ENCODE peak calls at places on chromosomes 6 and 20, in seven cellular contexts. U is K562, J is SK-N-MC, E is endothelial cell of umbilical vein, X is H1, Q is breast epithelium, H is transverse colon. M is an unnamed sample. For H3K9me3, the result is how much of the 10 kb centered on the place peaks cover.

GRCh38 chr6:151716446-151717047 is 90.9 kb upstream of the ESR1 start:
- DNase-seq in J (no peak), H (no peak), U (no peak), Q (no peak), E (no peak), X (peak), M (peak)

GRCh38 chr6:166496460-166496859 is 90.0 kb downstream of the RAMACL start:
- DNase-seq in U (no peak), X (no peak), H (no peak), Q (no peak), J (no peak), E (no peak), M (no peak)

GRCh38 chr6:86581833-86582232 is 355.5 kb upstream of the HTR1E start:
- DNase-seq in Q (no peak), U (no peak), E (no peak), H (no peak), J (no peak), X (no peak), M (no peak)

GRCh38 chr20:6142348-6142993 is 19.6 kb upstream of the FERMT1 start:
- DNase-seq in E (peak), H (peak), X (peak), J (peak), U (peak), Q (no peak), M (no peak)

GRCh38 chr6:32885698-32886286 is 31.8 kb downstream of the PSMB9 start:
- DNase-seq in Q (no peak), E (peak), U (peak), H (no peak), J (peak), X (no peak), M (no peak)

GRCh38 chr6:137352859-137353258 is 133.7 kb upstream of the IFNGR1 start:
- DNase-seq in Q (no peak), E (no peak), J (no peak), H (peak), X (no peak), U (no peak), M (no peak)

GRCh38 chr6:72283571-72283970 is 338.3 kb upstream of the KCNQ5 start:
- DNase-seq in J (no peak), H (no peak), X (no peak), E (no peak), U (no peak), Q (no peak), M (no peak)

GRCh38 chr6:162706236-162706635 is 21.3 kb downstream of the PRKN start:
- DNase-seq in Q (peak), H (peak), J (peak), X (no peak), U (no peak), E (no peak), M (no peak)

GRCh38 chr20:15171016-15171415 is 833.6 kb upstream of the FLRT3 start:
- DNase-seq in J (no peak), U (no peak), X (no peak), H (no peak), E (no peak), Q (no peak), M (no peak)

GRCh38 chr6:25392372-25392771 is 113.2 kb downstream of the CARMIL1 start:
- DNase-seq in X (no peak), H (no peak), J (no peak), U (no peak), Q (no peak), E (no peak), M (no peak)

GRCh38 chr6:93453956-93454355 is 34.6 kb upstream of the EPHA7 start:
- DNase-seq in U (no peak), E (no peak), X (no peak), H (no peak), Q (no peak), J (no peak), M (no peak)

GRCh38 chr6:45584127-45584526 is 206.4 kb upstream of the SUPT3H start:
- DNase-seq in E (no peak), U (no peak), X (no peak), H (no peak), Q (no peak), J (no peak), M (no peak)

GRCh38 chr6:4464638-4465037 is 311.6 kb upstream of the CDYL start:
- DNase-seq in J (no peak), E (no peak), Q (no peak), X (no peak), H (no peak), U (no peak), M (no peak)

GRCh38 chr20:45408646-45409213 is 641 bp downstream of the DBNDD2 start:
- DNase-seq in E (no peak), H (no peak), X (no peak), J (no peak), Q (no peak), U (no peak), M (no peak)

GRCh38 chr20:4101910-4102309 is 86.6 kb upstream of the RNF24 start:
- DNase-seq in U (no peak), J (no peak), Q (no peak), H (no peak), E (no peak), X (no peak), M (no peak)

GRCh38 chr6:16731503-16732018 is 29.7 kb downstream of the ATXN1 start:
- DNase-seq in Q (no peak), U (no peak), E (peak), H (no peak), J (no peak), X (no peak), M (no peak)

GRCh38 chr6:131197716-131198115 is 62.4 kb downstream of the AKAP7 start:
- DNase-seq in U (no peak), J (no peak), X (no peak), Q (no peak), H (no peak), E (no peak), M (no peak)

GRCh38 chr6:131199568-131200272 is 64.5 kb downstream of the AKAP7 start:
- DNase-seq in Q (no peak), J (no peak), H (peak), U (peak), X (no peak), E (peak), M (peak)
- H3K27ac ChIP-seq in Q (no peak), J (peak), H (no peak), U (no peak), X (no peak), E (no peak), M (peak)

GRCh38 chr6:31871068-31871659 is 7.6 kb downstream of the SLC44A4 start:
- DNase-seq in X (no peak), H (no peak), Q (no peak), J (no peak), U (no peak), E (no peak), M (no peak)

GRCh38 chr6:31874084-31874670 is 4.6 kb downstream of the SLC44A4 start:
- DNase-seq in E (no peak), U (no peak), Q (no peak), J (no peak), X (no peak), H (no peak), M (no peak)

GRCh38 chr6:31874836-31875572 is 3.8 kb downstream of the SLC44A4 start:
- DNase-seq in E (no peak), Q (no peak), U (no peak), X (no peak), J (no peak), H (no peak), M (no peak)

GRCh38 chr6:31865205-31866118 is 2.8 kb upstream of the NEU1 start:
- DNase-seq in Q (no peak), U (no peak), H (no peak), J (no peak), X (no peak), E (no peak), M (no peak)

DNA sequence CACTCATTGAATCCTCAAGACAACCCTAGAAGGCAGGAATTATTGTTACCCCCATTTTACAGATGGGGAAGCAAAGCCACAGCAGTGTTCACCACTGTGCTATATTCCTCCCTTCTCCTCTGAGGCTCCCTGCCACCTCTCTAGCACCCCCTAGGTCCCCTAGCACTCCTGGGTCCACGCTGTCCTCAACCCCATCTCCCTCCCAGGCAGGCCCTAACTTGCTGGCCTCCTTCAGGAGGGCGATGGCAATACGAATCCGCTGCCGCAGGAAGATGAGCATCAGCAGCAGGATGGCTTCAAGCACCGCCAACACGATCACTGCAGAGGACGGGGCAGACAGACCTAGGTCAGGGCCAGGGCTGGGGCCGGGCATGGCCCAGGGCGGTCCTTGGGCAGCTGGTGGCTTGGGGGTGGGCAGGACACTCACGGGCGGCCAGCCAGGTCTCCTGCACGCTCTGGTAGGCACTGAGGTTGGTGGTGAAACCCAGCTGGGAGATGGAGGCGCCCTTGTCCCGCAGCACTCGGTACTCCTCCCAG is 7.8 kb upstream of the NEU1 start:
- DNase-seq in E (no peak), X (peak), U (peak), Q (no peak), J (no peak), H (no peak), M (no peak)
- TF ChIP-seq POLR2AphosphoS5 in E (no peak), X (no peak), U (no peak), Q (no peak), J (no peak), H (no peak), M (no peak)

GRCh38 chr20:59622496-59622895 is 18.2 kb downstream of the PHACTR3 start:
- DNase-seq in J (no peak), Q (no peak), H (no peak), X (no peak), U (no peak), E (no peak), M (no peak)

GRCh38 chr20:59616306-59616705 is 12.0 kb downstream of the PHACTR3 start:
- DNase-seq in E (no peak), H (no peak), U (no peak), X (no peak), J (no peak), Q (no peak), M (no peak)

GRCh38 chr20:59614714-59615113 is 10.4 kb downstream of the PHACTR3 start:
- DNase-seq in H (no peak), X (no peak), J (no peak), E (no peak), U (no peak), Q (no peak), M (no peak)

GRCh38 chr20:59620860-59621485 is 16.6 kb downstream of the PHACTR3 start:
- DNase-seq in X (no peak), U (no peak), E (no peak), H (no peak), J (no peak), Q (no peak), M (no peak)

DNA sequence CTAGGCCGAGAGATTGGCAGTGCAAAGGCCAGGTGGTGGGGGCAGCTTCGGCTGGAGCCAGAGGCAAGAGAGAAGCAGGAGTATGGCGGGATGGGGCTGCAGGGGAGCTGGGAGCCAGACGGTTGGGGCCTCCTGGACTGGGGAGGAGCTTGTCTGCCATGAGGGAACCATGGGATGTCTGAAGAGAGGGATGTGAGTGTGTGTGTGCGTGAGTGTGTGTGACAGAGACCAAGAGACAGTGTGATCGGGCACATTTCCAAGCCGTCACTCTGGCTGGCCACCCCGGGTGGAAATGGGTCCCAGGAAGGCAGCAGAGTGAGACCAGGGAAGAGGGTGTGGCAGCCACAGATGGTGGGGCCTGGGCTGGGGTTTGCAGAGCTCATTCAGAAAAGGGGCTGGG is 13.8 kb downstream of the PHACTR3 start:
- DNase-seq in H (no peak), Q (no peak), X (no peak), J (no peak), E (no peak), U (no peak), M (no peak)
- H3K9me3 ChIP-seq in H (under half), Q (under half), X (half or more), J (under half), E (under half), U (under half), M (under half)

GRCh38 chr6:43334466-43335095 is 26.0 kb upstream of the CRIP3 start:
- DNase-seq in U (peak), E (peak), X (no peak), H (no peak), Q (no peak), J (peak), M (no peak)

GRCh38 chr6:43335469-43335868 is 26.8 kb upstream of the CRIP3 start:
- DNase-seq in H (no peak), E (no peak), U (no peak), Q (no peak), J (no peak), X (no peak), M (no peak)

GRCh38 chr6:43338243-43338642 is 29.6 kb upstream of the CRIP3 start:
- DNase-seq in Q (no peak), U (no peak), E (no peak), X (no peak), H (no peak), J (no peak), M (no peak)

DNA sequence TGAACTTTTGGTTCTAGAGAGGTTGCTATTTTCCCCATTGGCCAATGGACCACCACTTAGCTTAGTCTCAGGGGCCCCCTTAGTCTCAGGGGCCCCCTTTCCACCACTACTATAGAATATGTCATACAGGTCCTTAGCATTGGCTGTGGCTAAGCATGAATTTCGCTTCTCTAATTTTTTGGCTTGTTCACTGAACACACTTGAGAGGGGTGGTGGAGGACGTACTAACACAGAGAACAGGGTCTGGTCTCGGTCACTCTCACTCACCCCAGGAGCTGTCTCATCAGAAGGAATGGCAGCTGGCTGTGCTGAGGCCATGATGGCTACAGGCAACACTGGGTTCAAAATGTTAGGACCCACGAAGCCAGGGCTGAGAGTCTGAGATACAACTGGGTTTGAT is 30.3 kb downstream of the ZNF318 start:
- DNase-seq in E (no peak), J (no peak), H (no peak), X (no peak), U (no peak), Q (no peak), M (no peak)
- H3K27ac ChIP-seq in E (no peak), J (no peak), H (no peak), X (no peak), U (no peak), Q (no peak), M (no peak)

GRCh38 chr20:48999890-49000870 is 45.9 kb upstream of the CSE1L start:
- DNase-seq in H (no peak), Q (no peak), X (no peak), U (no peak), E (no peak), J (no peak), M (no peak)
- TF ChIP-seq POLR2AphosphoS5 in H (no peak), Q (no peak), X (no peak), U (no peak), E (no peak), J (no peak), M (no peak)